ENCODE peak calls at places on chromosome 6, in five cellular contexts. B is thyroid gland, N is body of pancreas, L is transverse colon, D is HCT116. T is an unnamed sample.

GRCh38 chr6:131992557-131992956 is 41.4 kb upstream of the CCN2 start:
- DNase-seq in B (no peak), N (no peak), L (no peak), D (no peak), T (no peak)

GRCh38 chr6:150238294-150238693 is 95.5 kb downstream of the PPP1R14C start:
- DNase-seq in B (peak; percentile 72), N (peak; percentile 68), L (no peak), D (no peak), T (no peak)

GRCh38 chr6:113626470-113626869 is 230.7 kb upstream of the MARCKS start:
- DNase-seq in B (peak; percentile 21), N (no peak), L (no peak), D (no peak), T (no peak)

GRCh38 chr6:160634706-160635105 is 29.4 kb downstream of the LPA start:
- DNase-seq in B (no peak), N (no peak), L (no peak), D (no peak), T (no peak)

GRCh38 chr6:105431226-105431625 is 28.3 kb upstream of the PREP start:
- DNase-seq in B (no peak), N (peak; percentile 6), L (no peak), D (peak; percentile 51), T (no peak)

GRCh38 chr6:154292855-154293519 is 63.6 kb downstream of the IPCEF1 start:
- DNase-seq in B (no peak), N (no peak), L (no peak), D (no peak), T (no peak)

GRCh38 chr6:100138346-100139022 is 144.5 kb upstream of the MCHR2 start:
- DNase-seq in B (no peak), N (no peak), L (no peak), D (no peak), T (no peak)

GRCh38 chr6:63677282-63677681 is 41.7 kb downstream of the PHF3 start:
- DNase-seq in B (no peak), N (peak; percentile 19), L (no peak), D (no peak), T (no peak)

GRCh38 chr6:21180800-21181337 is 412.7 kb upstream of the SOX4 start:
- DNase-seq in B (no peak), N (no peak), L (no peak), D (no peak), T (no peak)

GRCh38 chr6:33828764-33829731 is 25.2 kb upstream of the MLN start:
- DNase-seq in B (no peak), N (no peak), L (no peak), D (no peak), T (no peak)

GRCh38 chr6:155418017-155418749 is 37.5 kb downstream of the NOX3 start:
- DNase-seq in B (peak; percentile 5), N (peak; percentile 17), L (peak; percentile 14), D (no peak), T (peak; percentile 31)

GRCh38 chr6:81362246-81362645 is 390.2 kb downstream of the TENT5A start:
- DNase-seq in B (no peak), N (no peak), L (no peak), D (no peak), T (no peak)

GRCh38 chr6:36871686-36872085 is 2.9 kb downstream of the PPIL1 start:
- DNase-seq in B (no peak), N (no peak), L (no peak), D (no peak), T (no peak)

GRCh38 chr6:128929869-128930268 is 46.9 kb downstream of the LAMA2 start:
- DNase-seq in B (no peak), N (no peak), L (no peak), D (no peak), T (no peak)

GRCh38 chr6:49072146-49072545 is 390.9 kb downstream of the MMUT start:
- DNase-seq in B (no peak), N (no peak), L (no peak), D (no peak), T (no peak)

GRCh38 chr6:83884523-83884922 is 25.0 kb downstream of the CYB5R4 start:
- DNase-seq in B (no peak), N (no peak), L (no peak), D (peak; percentile 42), T (no peak)

GRCh38 chr6:39870950-39871349 is 63.3 kb downstream of the MOCS1 start:
- DNase-seq in B (no peak), N (no peak), L (no peak), D (no peak), T (no peak)

GRCh38 chr6:131914967-131915751 is 36.0 kb downstream of the CCN2 start:
- DNase-seq in B (peak; percentile 70), N (peak; percentile 80), L (peak; percentile 74), D (peak; percentile 68), T (peak; percentile 80)

GRCh38 chr6:15574023-15574422 is 88.8 kb downstream of the DTNBP1 start:
- DNase-seq in B (no peak), N (no peak), L (no peak), D (no peak), T (no peak)

GRCh38 chr6:27161115-27161514 is 86.4 kb upstream of the PRSS16 start:
- DNase-seq in B (no peak), N (no peak), L (no peak), D (no peak), T (no peak)

GRCh38 chr6:31122803-31123706 is 2.8 kb upstream of the CDSN start:
- DNase-seq in B (peak; percentile 97), N (peak; percentile 55), L (no peak), D (peak; percentile 72), T (peak; percentile 79)

GRCh38 chr6:132684998-132685397 is 26.0 kb upstream of the TAAR1 start:
- DNase-seq in B (no peak), N (no peak), L (no peak), D (no peak), T (no peak)

GRCh38 chr6:46473866-46474265 is 17.4 kb downstream of the RCAN2 start:
- DNase-seq in B (no peak), N (no peak), L (no peak), D (no peak), T (no peak)

GRCh38 chr6:3725145-3726015 is 26.1 kb downstream of the PXDC1 start:
- DNase-seq in B (no peak), N (no peak), L (no peak), D (no peak), T (no peak)

GRCh38 chr6:133501675-133502275 is 260.6 kb downstream of the EYA4 start:
- DNase-seq in B (peak; percentile 11), N (no peak), L (no peak), D (no peak), T (no peak)

GRCh38 chr6:14930366-14930989 is 315.4 kb upstream of the JARID2 start:
- DNase-seq in B (no peak), N (no peak), L (peak; percentile 48), D (no peak), T (no peak)

GRCh38 chr6:87742106-87742505 is 40.1 kb upstream of the AKIRIN2 start:
- DNase-seq in B (no peak), N (peak; percentile 31), L (peak; percentile 31), D (no peak), T (no peak)

GRCh38 chr6:13332349-13332706 is 4.0 kb upstream of the TBC1D7 start:
- DNase-seq in B (no peak), N (no peak), L (no peak), D (no peak), T (no peak)

GRCh38 chr6:89311853-89312531 is 3.1 kb downstream of the GABRR2 start:
- DNase-seq in B (peak; percentile 79), N (peak; percentile 57), L (peak; percentile 55), D (no peak), T (peak; percentile 46)

GRCh38 chr6:69791065-69791471 is 5.7 kb downstream of the LMBRD1 start:
- DNase-seq in B (peak; percentile 40), N (no peak), L (no peak), D (no peak), T (no peak)

GRCh38 chr6:146582857-146583256 is 15.9 kb upstream of the ADGB start:
- DNase-seq in B (peak; percentile 6), N (peak; percentile 68), L (peak; percentile 30), D (no peak), T (peak; percentile 31)

DNA sequence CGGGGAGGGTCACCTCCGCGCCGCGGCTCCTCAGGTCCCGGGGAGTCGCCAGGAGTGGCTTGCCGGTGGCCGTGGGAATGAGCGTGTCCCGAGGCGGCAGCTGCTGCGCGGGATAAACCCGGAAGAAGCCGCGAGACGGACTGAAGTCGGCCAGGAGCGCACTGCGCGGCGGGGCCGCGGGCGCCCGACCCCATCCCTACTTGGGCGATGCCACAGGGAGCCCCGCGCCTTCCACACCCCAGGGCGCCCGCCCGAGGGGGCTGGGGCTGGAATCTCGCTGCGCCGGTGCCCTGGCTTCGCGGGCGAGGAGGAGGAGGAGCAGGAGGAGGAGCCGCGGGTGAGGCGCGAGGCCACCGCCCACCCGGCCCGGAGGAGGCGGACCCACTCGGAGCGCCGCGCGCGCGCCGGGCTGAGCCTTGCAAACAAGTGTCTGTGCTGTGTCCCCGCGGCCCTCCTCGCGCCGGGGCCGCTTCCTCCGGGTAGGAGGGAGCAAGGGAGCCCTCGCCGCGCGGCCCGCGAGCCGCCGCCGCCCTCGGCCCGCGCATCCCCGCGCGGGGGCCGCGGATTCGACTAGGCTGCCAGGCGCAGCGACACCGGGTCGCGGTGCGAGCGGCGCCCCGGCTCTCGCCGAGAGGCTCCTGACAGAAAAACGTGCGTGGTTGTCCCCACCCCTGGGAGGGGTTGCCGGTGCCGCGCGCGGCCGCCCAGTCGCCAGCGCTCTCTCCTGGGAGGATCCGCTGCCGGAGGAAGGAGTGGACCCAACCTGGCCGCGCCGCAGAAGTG is at the start of gene ZDHHC14:
- DNase-seq in B (peak; percentile 93), N (peak; percentile 89), L (peak; percentile 92), D (peak; percentile 43), T (peak; percentile 92)
- TF ChIP-seq POLR2A in B (no peak), N (peak; percentile 87), L (peak; percentile 84), D (peak; percentile 61), T (peak; percentile 81)

DNA sequence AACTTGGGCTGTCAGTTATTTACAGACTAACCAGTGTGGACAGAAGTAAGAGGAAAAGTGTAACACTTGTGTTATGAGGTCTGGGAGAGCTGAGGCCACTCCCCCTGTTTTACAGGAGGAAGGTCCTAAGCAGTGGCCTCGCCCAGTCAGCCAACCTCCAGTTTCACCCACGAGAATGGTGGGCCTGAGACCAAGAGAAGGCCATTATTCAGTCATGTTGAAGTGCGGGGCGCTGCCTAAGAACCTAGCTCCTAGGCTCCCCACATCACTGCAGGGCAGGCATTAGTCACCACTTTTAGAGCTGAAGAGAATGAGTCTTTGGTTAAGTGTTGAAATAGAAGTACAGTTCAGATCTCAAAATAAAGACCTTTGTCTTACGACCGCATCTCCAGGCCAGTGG is 27.9 kb downstream of the CDYL start:
- DNase-seq in B (no peak), N (no peak), L (peak; percentile 37), D (no peak), T (no peak)
- H3K9me3 ChIP-seq in B (no peaks in the 10 kb centered on the region), N (no peaks in the 10 kb centered on the region), L (no peaks in the 10 kb centered on the region), D (peaks cover 7% of the 10 kb centered on the region), T (no peaks in the 10 kb centered on the region)

GRCh38 chr6:147642458-147642857 is 134.0 kb downstream of the SAMD5 start:
- DNase-seq in B (no peak), N (no peak), L (peak; percentile 11), D (no peak), T (no peak)
- H3K4me3 ChIP-seq in B (no peak overlapping the region), N (no peak overlapping the region), L (no peak overlapping the region), D (no peak overlapping the region), T (no peak overlapping the region)

GRCh38 chr6:7136859-7137334 is 29.1 kb downstream of the RREB1 start:
- DNase-seq in B (no peak), N (no peak), L (peak; percentile 42), D (no peak), T (no peak)

GRCh38 chr6:7138111-7138510 is 30.4 kb downstream of the RREB1 start:
- DNase-seq in B (no peak), N (no peak), L (no peak), D (no peak), T (no peak)

GRCh38 chr6:7138921-7139358 is 31.2 kb downstream of the RREB1 start:
- DNase-seq in B (peak; percentile 47), N (peak; percentile 91), L (peak; percentile 75), D (peak; percentile 37), T (no peak)

GRCh38 chr6:7135755-7136154 is 28.0 kb downstream of the RREB1 start:
- DNase-seq in B (no peak), N (no peak), L (no peak), D (no peak), T (no peak)

GRCh38 chr6:7137335-7138106 is 29.8 kb downstream of the RREB1 start:
- DNase-seq in B (no peak), N (peak; percentile 59), L (peak; percentile 61), D (no peak), T (peak; percentile 75)
- TF ChIP-seq POLR2A in B (no peak), N (no peak), L (peak; percentile 29), D (no peak), T (no peak)

T was measured in adrenal gland.